ENCODE peak calls at places on chromosomes 3 and 15, in four cellular contexts. I, S, O and W are unnamed samples.

GRCh38 chr3:194286747-194287146 is 64.4 kb downstream of the CPN2 start:
- DNase-seq in I (no peak), S (no peak), O (no peak), W (no peak)

GRCh38 chr3:64664397-64664796 is 23.4 kb downstream of the ADAMTS9 start:
- DNase-seq in O (no peak), S (no peak), I (no peak), W (no peak)

GRCh38 chr15:69400850-69401249 is 13.3 kb upstream of the KIF23 start:
- DNase-seq in O (no peak), S (no peak), I (no peak), W (no peak)

GRCh38 chr3:72102057-72102711 is 317.2 kb upstream of the PROK2 start:
- DNase-seq in I (no peak), O (no peak), S (peak; percentile 47), W (peak; percentile 61)

GRCh38 chr3:45944830-45945620 is 1.8 kb downstream of the CXCR6 start:
- DNase-seq in S (no peak), O (no peak), I (no peak), W (no peak)

GRCh38 chr15:66131200-66131599 is 122.3 kb downstream of the MEGF11 start:
- DNase-seq in I (no peak), O (peak; percentile 43), S (no peak), W (no peak)

GRCh38 chr3:27105904-27106303 is 263.3 kb downstream of the NEK10 start:
- DNase-seq in S (no peak), O (no peak), I (no peak), W (no peak)

GRCh38 chr15:63323798-63324651 is 46.6 kb downstream of the APH1B start:
- DNase-seq in O (no peak), I (no peak), S (no peak), W (no peak)

GRCh38 chr3:53808496-53808895 is 37.7 kb downstream of the CHDH start:
- DNase-seq in S (no peak), I (no peak), O (no peak), W (no peak)

GRCh38 chr15:38516636-38517035 is 48.0 kb downstream of the RASGRP1 start:
- DNase-seq in O (no peak), I (no peak), S (no peak), W (no peak)

GRCh38 chr3:70981252-70981933 is 602.1 kb downstream of the FOXP1 start:
- DNase-seq in O (no peak), S (no peak), I (no peak), W (no peak)

GRCh38 chr3:123286308-123287023 is 84.7 kb downstream of the SEC22A start:
- DNase-seq in S (peak; percentile 79), O (peak; percentile 40), I (no peak), W (no peak)